ENCODE peak calls at places on chromosome 9, in five cellular contexts. O, K, X, Y and B are unnamed samples.

GRCh38 chr9:68523367-68523936 is 17.2 kb downstream of the TMEM252 start:
- DNase-seq in O (no peak), K (no peak), X (no peak), Y (no peak), B (no peak)

GRCh38 chr9:133708770-133709611 is 29.2 kb downstream of the SARDH start:
- DNase-seq in O (no peak), K (peak), X (peak), Y (peak), B (peak)

GRCh38 chr9:113566712-113567071 is 103.2 kb downstream of the RGS3 start:
- DNase-seq in O (no peak), K (no peak), X (no peak), Y (no peak), B (no peak)

GRCh38 chr9:20781086-20781485 is 97.0 kb downstream of the FOCAD start:
- DNase-seq in O (no peak), K (no peak), X (no peak), Y (no peak), B (no peak)

GRCh38 chr9:87278971-87279731 is 218.5 kb upstream of the DAPK1 start:
- DNase-seq in O (no peak), K (no peak), X (no peak), Y (no peak), B (no peak)

GRCh38 chr9:93137362-93137761 is 3.3 kb upstream of the NINJ1 start:
- DNase-seq in O (no peak), K (no peak), X (no peak), Y (no peak), B (no peak)

GRCh38 chr9:128249914-128250838 is 25.6 kb downstream of the GOLGA2 start:
- DNase-seq in O (peak), K (peak), X (peak), Y (peak), B (peak)

GRCh38 chr9:92384373-92384772 is 20.0 kb downstream of the OGN start:
- DNase-seq in O (no peak), K (no peak), X (no peak), Y (no peak), B (no peak)

GRCh38 chr9:107008447-107008846 is 145.5 kb downstream of the ZNF462 start:
- DNase-seq in O (no peak), K (no peak), X (no peak), Y (no peak), B (no peak)

GRCh38 chr9:36017278-36017677 is 19.4 kb upstream of the RECK start:
- DNase-seq in O (no peak), K (no peak), X (no peak), Y (no peak), B (no peak)

GRCh38 chr9:33921967-33922895 is 105.3 kb downstream of the UBE2R2 start:
- DNase-seq in O (no peak), K (no peak), X (peak), Y (peak), B (peak)

GRCh38 chr9:91158946-91159345 is 202.8 kb downstream of the AUH start:
- DNase-seq in O (no peak), K (no peak), X (no peak), Y (no peak), B (no peak)

GRCh38 chr9:107624216-107624948 is 134.8 kb upstream of the KLF4 start:
- DNase-seq in O (no peak), K (no peak), X (no peak), Y (no peak), B (no peak)

GRCh38 chr9:110178281-110178680 is 29.7 kb downstream of the C9orf152 start:
- DNase-seq in O (no peak), K (no peak), X (no peak), Y (no peak), B (no peak)

GRCh38 chr9:136597965-136598364 is 52.1 kb upstream of the NOTCH1 start:
- DNase-seq in O (no peak), K (no peak), X (no peak), Y (no peak), B (no peak)

GRCh38 chr9:134346151-134346550 is 19.9 kb downstream of the RXRA start:
- DNase-seq in O (no peak), K (no peak), X (no peak), Y (no peak), B (no peak)